ENCODE peak calls at places on chromosomes 12 and 14, in six cellular contexts. S is ascending aorta, C is cardiac muscle cell, T is heart right ventricle, O is Peyer's patch, X is heart left ventricle. U is an unnamed sample.

GRCh38 chr14:63650336-63650952 is 8.8 kb upstream of the WDR89 start:
- DNase-seq in S (no peak), C (peak), T (no peak), O (no peak), X (no peak), U (no peak)

GRCh38 chr12:125873031-125873430 is 807.8 kb downstream of the AACS start:
- DNase-seq in S (no peak), C (no peak), T (no peak), O (no peak), X (no peak), U (no peak)

GRCh38 chr12:72330784-72331183 is 58.6 kb downstream of the TRHDE start:
- DNase-seq in S (no peak), C (no peak), T (no peak), O (no peak), X (no peak), U (no peak)

GRCh38 chr12:47491516-47491915 is 214.3 kb downstream of the RPAP3 start:
- DNase-seq in S (no peak), C (no peak), T (no peak), O (no peak), X (no peak), U (no peak)

GRCh38 chr14:75222208-75222701 is 45.8 kb upstream of the TMED10 start:
- DNase-seq in S (peak), C (peak), T (no peak), O (peak), X (peak), U (no peak)

GRCh38 chr12:52067081-52067374 is 2.8 kb upstream of the ATG101 start:
- DNase-seq in S (no peak), C (no peak), T (no peak), O (no peak), X (no peak), U (no peak)

GRCh38 chr14:32432813-32433538 is 103.9 kb downstream of the AKAP6 start:
- DNase-seq in S (peak), C (no peak), T (no peak), O (no peak), X (no peak), U (peak)

GRCh38 chr12:123150273-123150803 is 552 bp downstream of the PITPNM2 start:
- DNase-seq in S (peak), C (no peak), T (peak), O (peak), X (peak), U (no peak)

GRCh38 chr12:2801044-2801783 is 6.4 kb downstream of the FKBP4 start:
- DNase-seq in S (no peak), C (no peak), T (peak), O (no peak), X (no peak), U (no peak)

GRCh38 chr12:112163056-112163455 is 37.7 kb downstream of the TRAFD1 start:
- DNase-seq in S (peak), C (no peak), T (no peak), O (no peak), X (no peak), U (no peak)

GRCh38 chr12:52754135-52754534 is 23.0 kb downstream of the KRT76 start:
- DNase-seq in S (no peak), C (no peak), T (no peak), O (no peak), X (no peak), U (no peak)

GRCh38 chr12:125201940-125202339 is 136.7 kb downstream of the AACS start:
- DNase-seq in S (no peak), C (no peak), T (no peak), O (no peak), X (no peak), U (no peak)

GRCh38 chr12:52390739-52391617 is 5.5 kb upstream of the KRT84 start:
- DNase-seq in S (no peak), C (peak), T (no peak), O (no peak), X (no peak), U (no peak)

GRCh38 chr12:121279507-121279915 is 17.0 kb downstream of the CAMKK2 start:
- DNase-seq in S (no peak), C (peak), T (peak), O (no peak), X (peak), U (no peak)

GRCh38 chr14:51547260-51547659 is 104.5 kb upstream of the FRMD6 start:
- DNase-seq in S (peak), C (peak), T (no peak), O (peak), X (peak), U (peak)

GRCh38 chr14:74843653-74844052 is 32.3 kb downstream of the PROX2 start:
- DNase-seq in S (no peak), C (peak), T (no peak), O (no peak), X (no peak), U (no peak)

GRCh38 chr12:71456316-71456715 is 16.7 kb downstream of the LGR5 start:
- DNase-seq in S (no peak), C (no peak), T (no peak), O (no peak), X (no peak), U (no peak)

GRCh38 chr12:47218191-47218654 is 138.5 kb upstream of the AMIGO2 start:
- DNase-seq in S (no peak), C (no peak), T (no peak), O (no peak), X (no peak), U (no peak)

GRCh38 chr12:19719650-19720049 is 280.4 kb downstream of the AEBP2 start:
- DNase-seq in S (no peak), C (no peak), T (no peak), O (no peak), X (no peak), U (no peak)

GRCh38 chr12:112172556-112173324 is 47.4 kb downstream of the TRAFD1 start:
- DNase-seq in S (no peak), C (no peak), T (no peak), O (no peak), X (no peak), U (no peak)

GRCh38 chr12:84813780-84814663 is 98.6 kb downstream of the SLC6A15 start:
- DNase-seq in S (no peak), C (no peak), T (no peak), O (no peak), X (no peak), U (no peak)

GRCh38 chr12:3515506-3515905 is 24.5 kb downstream of the PRMT8 start:
- DNase-seq in S (no peak), C (no peak), T (no peak), O (no peak), X (no peak), U (no peak)

GRCh38 chr12:19739195-19739776 is 300.0 kb downstream of the AEBP2 start:
- DNase-seq in S (no peak), C (peak), T (no peak), O (peak), X (no peak), U (no peak)

GRCh38 chr14:71319646-71320045 is 412.4 kb downstream of the PCNX1 start:
- DNase-seq in S (no peak), C (peak), T (no peak), O (no peak), X (no peak), U (no peak)

GRCh38 chr14:90518075-90518940 is 121.5 kb downstream of the CALM1 start:
- DNase-seq in S (no peak), C (peak), T (no peak), O (no peak), X (no peak), U (peak)

GRCh38 chr12:40185303-40185693 is 39.5 kb upstream of the LRRK2 start:
- DNase-seq in S (no peak), C (no peak), T (no peak), O (no peak), X (no peak), U (no peak)

GRCh38 chr12:62660763-62661162 is 194.1 kb downstream of the MON2 start:
- DNase-seq in S (no peak), C (peak), T (no peak), O (no peak), X (no peak), U (no peak)

GRCh38 chr12:109726511-109727038 is 12.9 kb downstream of the FAM222A start:
- DNase-seq in S (no peak), C (no peak), T (no peak), O (no peak), X (peak), U (no peak)

GRCh38 chr12:109727039-109727723 is 13.6 kb downstream of the FAM222A start:
- DNase-seq in S (no peak), C (no peak), T (no peak), O (peak), X (peak), U (no peak)

GRCh38 chr12:109729837-109730200 is 16.2 kb downstream of the FAM222A start:
- DNase-seq in S (no peak), C (no peak), T (no peak), O (no peak), X (peak), U (no peak)

GRCh38 chr12:109728921-109729836 is 15.6 kb downstream of the FAM222A start:
- DNase-seq in S (no peak), C (no peak), T (no peak), O (no peak), X (peak), U (no peak)

DNA sequence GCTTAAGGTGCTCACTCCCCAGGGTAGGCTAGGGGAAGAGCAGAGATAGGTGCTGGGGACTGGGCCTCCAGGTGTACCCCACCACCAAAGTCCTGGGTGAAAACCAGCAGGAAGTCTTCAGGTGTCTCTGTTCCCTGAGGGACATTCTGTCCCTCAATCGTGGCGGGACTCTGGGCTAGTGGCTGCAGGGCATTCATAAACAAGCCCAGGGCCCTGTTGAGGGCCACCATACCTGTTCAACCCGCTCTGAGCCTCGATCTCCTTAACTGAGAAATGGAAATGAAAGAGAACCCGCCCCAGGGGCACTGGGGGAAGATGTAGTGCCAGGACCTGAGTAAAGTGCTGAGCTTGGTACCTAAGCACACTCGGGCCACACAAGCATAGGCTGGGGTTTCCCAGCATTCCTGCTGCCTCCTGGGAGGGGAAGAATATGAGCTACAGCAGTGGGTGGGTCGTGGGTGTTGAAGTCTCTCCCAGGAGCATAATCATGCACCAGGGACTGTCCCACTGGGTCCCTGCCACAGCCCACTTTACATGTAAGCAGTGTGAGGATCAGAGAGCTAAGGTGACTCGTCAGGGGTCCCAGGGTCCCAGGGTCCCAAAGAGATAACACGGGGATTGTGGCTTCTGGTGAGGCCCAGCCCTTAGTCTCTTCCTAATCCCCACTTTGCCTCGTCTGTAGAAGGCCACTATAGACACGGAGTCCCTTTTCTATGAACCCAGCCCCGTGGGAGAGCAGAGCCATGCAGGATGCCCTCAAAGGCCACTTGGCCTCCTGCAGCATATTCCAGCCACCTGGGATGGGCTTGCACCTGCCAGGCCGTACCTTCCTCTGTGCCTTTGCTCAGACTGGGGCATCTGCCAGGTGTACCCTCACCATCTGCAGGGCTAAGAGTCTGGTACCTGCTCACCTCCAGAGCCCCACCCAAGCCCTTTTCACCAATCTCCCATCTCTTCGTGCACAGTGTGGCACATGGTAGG is 14.4 kb downstream of the FAM222A start:
- DNase-seq in S (no peak), C (no peak), T (no peak), O (no peak), X (peak), U (no peak)
- H3K27ac ChIP-seq in S (no peak), C (no peak), T (no peak), O (no peak), X (no peak), U (no peak)

GRCh38 chr12:88559772-88560171 is 20.5 kb downstream of the KITLG start:
- DNase-seq in S (no peak), C (no peak), T (no peak), O (no peak), X (no peak), U (no peak)

GRCh38 chr12:88566430-88566829 is 13.8 kb downstream of the KITLG start:
- DNase-seq in S (no peak), C (peak), T (no peak), O (no peak), X (no peak), U (no peak)

GRCh38 chr12:88559199-88559598 is 21.1 kb downstream of the KITLG start:
- DNase-seq in S (no peak), C (no peak), T (no peak), O (no peak), X (no peak), U (no peak)

GRCh38 chr12:88562151-88562550 is 18.1 kb downstream of the KITLG start:
- DNase-seq in S (no peak), C (no peak), T (no peak), O (no peak), X (no peak), U (no peak)

DNA sequence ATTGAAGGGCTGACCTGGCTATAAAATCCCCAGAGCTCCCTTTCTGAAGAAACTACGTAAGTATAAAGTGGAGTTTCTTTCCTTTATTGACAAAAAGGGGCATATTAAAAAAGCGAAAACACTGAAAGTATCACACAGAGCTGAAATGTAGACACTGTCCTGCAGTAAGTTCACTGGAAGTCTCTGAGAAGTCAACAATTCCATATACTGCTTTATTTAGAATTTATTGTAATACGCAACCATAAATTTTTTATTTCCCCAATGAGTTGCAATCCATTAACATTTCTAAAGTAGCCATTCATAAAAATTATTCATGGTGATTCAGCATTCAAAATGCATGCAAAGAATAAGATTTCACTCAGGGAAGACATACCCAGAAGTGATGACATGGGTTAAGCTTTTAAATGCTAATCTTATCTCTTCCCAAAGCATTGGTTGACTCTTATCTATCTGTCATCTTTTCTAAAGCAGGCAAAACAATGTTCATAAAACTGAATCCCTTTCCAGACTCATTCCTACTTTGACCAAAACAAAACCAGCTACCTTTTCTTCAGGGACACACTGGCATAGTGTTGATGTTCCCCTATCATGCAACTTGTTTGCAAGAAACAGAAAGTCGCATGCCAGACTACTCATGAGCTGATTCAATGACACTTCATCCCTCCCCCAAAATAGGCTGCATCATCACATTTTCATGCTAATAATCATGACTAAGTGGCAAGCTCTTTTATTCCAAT is 17.3 kb downstream of the KITLG start:
- DNase-seq in S (no peak), C (peak), T (no peak), O (no peak), X (no peak), U (no peak)
- H3K4me3 ChIP-seq in S (no peak), C (no peak), T (no peak), O (no peak), X (no peak), U (no peak)

DNA sequence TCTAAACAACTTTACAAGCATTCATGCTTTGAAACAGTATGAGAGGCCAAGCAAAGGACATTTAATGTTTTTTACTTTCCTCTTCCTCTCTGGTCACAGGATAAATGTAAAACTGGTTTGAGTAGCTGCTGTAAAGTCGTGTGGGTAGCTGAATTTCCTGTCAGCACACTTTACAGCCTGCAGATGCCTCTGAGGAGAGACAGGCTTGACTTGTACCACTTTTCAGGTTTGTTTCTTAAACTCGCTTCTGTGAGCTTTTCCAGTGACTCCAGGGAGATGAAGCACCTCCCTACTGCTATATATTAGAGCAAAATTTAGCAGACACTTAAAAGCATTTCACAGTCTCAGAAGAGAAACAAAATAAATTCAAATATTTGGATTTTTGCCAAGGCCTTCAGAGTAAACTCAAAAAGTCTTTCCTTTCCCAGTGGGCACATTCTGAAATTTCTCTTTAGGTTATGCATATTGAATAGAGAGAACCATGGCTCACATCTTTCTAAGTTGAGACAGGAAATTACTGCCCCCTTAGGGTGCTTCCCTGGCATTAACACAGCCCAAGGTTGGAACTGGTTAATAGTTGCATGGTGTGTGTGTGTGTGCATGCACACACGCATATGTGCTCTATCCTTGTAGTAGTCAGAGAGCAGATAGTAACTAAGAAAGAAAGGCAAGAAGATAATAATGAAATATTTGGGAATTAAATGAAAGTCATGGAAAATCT is 557.3 kb upstream of the MIS18BP1 start:
- DNase-seq in S (no peak), C (no peak), T (no peak), O (no peak), X (no peak), U (no peak)
- TF ChIP-seq CTCF in S (no peak), C (no peak), T (no peak), O (peak), X (no peak), U (no peak)

DNA sequence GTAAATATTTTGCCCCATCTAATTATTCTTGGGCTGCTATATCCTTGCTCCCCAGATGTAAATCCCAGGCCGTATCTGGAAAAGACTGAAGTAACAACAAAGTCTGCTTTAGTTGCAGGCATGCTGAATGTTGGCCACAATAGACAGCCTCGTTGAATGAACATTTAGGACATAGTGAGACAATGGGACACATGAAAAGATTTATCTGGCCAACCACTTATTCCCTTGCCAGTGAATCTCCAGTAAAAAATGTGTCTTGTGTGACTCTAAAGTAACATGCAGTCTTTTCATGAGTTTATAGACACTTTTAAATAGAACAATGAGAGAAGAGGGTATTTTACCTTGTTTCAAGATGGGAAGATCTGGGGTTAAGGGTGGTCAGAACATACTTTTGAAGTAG is 60.2 kb upstream of the STXBP6 start:
- DNase-seq in S (no peak), C (no peak), T (no peak), O (no peak), X (no peak), U (no peak)
- H3K27ac ChIP-seq in S (peak), C (no peak), T (peak), O (no peak), X (peak), U (peak)

DNA sequence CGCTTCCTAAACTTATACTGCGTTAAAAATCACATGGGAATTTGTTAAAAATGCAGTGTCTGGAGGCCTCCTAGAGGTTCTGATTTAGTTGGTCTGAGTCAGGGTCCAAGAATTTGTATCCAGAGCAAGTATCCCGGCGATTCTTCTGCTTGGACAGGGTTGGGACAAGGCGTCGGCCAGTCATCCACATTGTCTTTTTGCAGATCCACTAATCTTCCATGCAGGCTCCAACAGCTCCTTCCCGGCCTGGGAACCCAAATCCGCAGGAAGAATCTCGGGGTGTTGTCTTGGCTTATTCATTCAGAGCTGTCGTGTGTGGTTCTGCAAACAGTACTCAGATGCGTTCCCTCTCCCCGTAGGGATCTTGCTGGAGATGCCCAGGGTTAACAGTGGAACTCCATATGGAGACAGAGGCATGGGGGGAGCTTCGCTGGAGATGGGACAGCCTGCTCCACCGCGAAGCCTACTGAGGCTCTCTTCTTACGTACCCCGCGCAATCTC is 25.3 kb downstream of the GPRC5D start:
- DNase-seq in S (peak), C (peak), T (no peak), O (no peak), X (no peak), U (peak)
- H3K4me3 ChIP-seq in S (no peak), C (no peak), T (no peak), O (no peak), X (no peak), U (no peak)

GRCh38 chr14:22276913-22277816 is 311.9 kb downstream of the DAD1 start:
- DNase-seq in S (no peak), C (peak), T (no peak), O (no peak), X (no peak), U (no peak)
- TF ChIP-seq CTCF in S (no peak), C (peak), T (peak), O (peak), X (peak), U (peak)

GRCh38 chr12:89731614-89732013 is 23.0 kb upstream of the ATP2B1 start:
- DNase-seq in S (peak), C (peak), T (no peak), O (no peak), X (no peak), U (no peak)
- H3K27ac ChIP-seq in S (no peak), C (no peak), T (no peak), O (no peak), X (no peak), U (no peak)

DNA sequence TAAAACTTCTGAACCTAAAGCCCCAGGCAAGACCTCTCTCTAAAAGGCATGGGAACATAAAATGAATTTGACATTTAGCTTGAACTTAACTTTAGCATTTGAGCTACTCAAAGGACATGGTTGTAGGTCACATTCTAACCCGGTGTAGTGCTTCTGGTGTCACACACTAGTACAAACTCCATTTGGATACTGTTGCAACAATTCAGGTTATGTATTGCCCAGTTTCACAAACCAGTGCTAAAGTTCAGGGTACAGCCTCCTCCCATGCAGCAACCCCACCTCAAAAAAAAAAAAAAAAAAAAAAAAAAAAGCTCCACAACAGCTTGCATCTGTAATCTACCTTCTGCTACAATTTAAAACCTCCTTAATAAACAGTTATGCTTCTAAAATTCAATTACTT is 7.8 kb downstream of the PPTC7 start:
- DNase-seq in S (no peak), C (no peak), T (no peak), O (no peak), X (no peak), U (no peak)
- H3K4me3 ChIP-seq in S (no peak), C (peak), T (no peak), O (no peak), X (no peak), U (no peak)

U was measured in coronary artery.